ENCODE peak calls at places on chromosomes 4 and X, in five cellular contexts. X is upper lobe of right lung, W is AG09319, V is BJ, U is sigmoid colon. Z is an unnamed sample.

GRCh38 chr4:102299708-102300107 is 45.6 kb downstream of the SLC39A8 start:
- DNase-seq in X (no peak), W (peak), V (peak), U (no peak), Z (peak)

GRCh38 chr4:144547678-144548298 is 98.2 kb upstream of the HHIP start:
- DNase-seq in X (no peak), W (no peak), V (no peak), U (no peak), Z (no peak)

GRCh38 chrX:1542994-1543725 is 6.2 kb upstream of the P2RY8 start:
- DNase-seq in X (no peak), W (no peak), V (no peak), U (no peak), Z (no peak)

GRCh38 chrX:1894656-1895055 is 279.8 kb downstream of the ASMT start:
- DNase-seq in X (no peak), W (no peak), V (no peak), U (no peak), Z (no peak)

GRCh38 chr4:168569909-168570276 is 73.0 kb downstream of the PALLD start:
- DNase-seq in X (no peak), W (no peak), V (no peak), U (no peak), Z (no peak)

GRCh38 chr4:163681208-163681821 is 186.8 kb downstream of the TMA16 start:
- DNase-seq in X (no peak), W (no peak), V (no peak), U (no peak), Z (peak)

GRCh38 chrX:16585486-16586370 is 64.2 kb upstream of the S100G start:
- DNase-seq in X (no peak), W (no peak), V (no peak), U (no peak), Z (no peak)

GRCh38 chr4:137378393-137379290 is 153.7 kb downstream of the PCDH18 start:
- DNase-seq in X (no peak), W (no peak), V (no peak), U (no peak), Z (no peak)

GRCh38 chrX:70434352-70434866 is 10.2 kb upstream of the DLG3 start:
- DNase-seq in X (peak), W (peak), V (peak), U (peak), Z (peak)

GRCh38 chr4:99087887-99088484 is 602 bp downstream of the ADH5 start:
- DNase-seq in X (peak), W (peak), V (peak), U (peak), Z (peak)

GRCh38 chrX:20418379-20418778 is 151.7 kb upstream of the RPS6KA3 start:
- DNase-seq in X (no peak), W (no peak), V (no peak), U (no peak), Z (no peak)

GRCh38 chrX:133661962-133662839 is 246.9 kb upstream of the GPC4 start:
- DNase-seq in X (no peak), W (peak), V (no peak), U (no peak), Z (no peak)

GRCh38 chr4:158818595-158818994 is 49.8 kb downstream of the FNIP2 start:
- DNase-seq in X (no peak), W (no peak), V (no peak), U (no peak), Z (no peak)

GRCh38 chr4:911871-912490 is 20.1 kb downstream of the GAK start:
- DNase-seq in X (peak), W (no peak), V (no peak), U (peak), Z (no peak)

GRCh38 chr4:101171747-101172146 is 175.6 kb downstream of the PPP3CA start:
- DNase-seq in X (no peak), W (no peak), V (no peak), U (no peak), Z (no peak)

GRCh38 chrX:8179653-8180052 is 8.6 kb upstream of the VCX2 start:
- DNase-seq in X (no peak), W (no peak), V (no peak), U (no peak), Z (peak)

GRCh38 chr4:140579278-140579677 is 10.5 kb upstream of the UCP1 start:
- DNase-seq in X (no peak), W (no peak), V (no peak), U (no peak), Z (no peak)

GRCh38 chr4:122978789-122979188 is 56.4 kb upstream of the NUDT6 start:
- DNase-seq in X (no peak), W (no peak), V (no peak), U (no peak), Z (no peak)

GRCh38 chr4:156820931-156821330 is 150.7 kb downstream of the PDGFC start:
- DNase-seq in X (no peak), W (no peak), V (no peak), U (no peak), Z (peak)

GRCh38 chr4:6417516-6417915 is 54.9 kb downstream of the PPP2R2C start:
- DNase-seq in X (peak), W (no peak), V (no peak), U (no peak), Z (no peak)

GRCh38 chr4:100986360-100986868 is 360.9 kb downstream of the PPP3CA start:
- DNase-seq in X (no peak), W (no peak), V (no peak), U (no peak), Z (peak)

GRCh38 chrX:33434256-33435092 is 223.1 kb upstream of the DMD start:
- DNase-seq in X (no peak), W (peak), V (no peak), U (peak), Z (peak)

GRCh38 chrX:140949231-140949630 is 53.2 kb upstream of the SPANXB1 start:
- DNase-seq in X (no peak), W (no peak), V (no peak), U (no peak), Z (no peak)

GRCh38 chr4:150906987-150907633 is 108.0 kb downstream of the LRBA start:
- DNase-seq in X (no peak), W (no peak), V (no peak), U (no peak), Z (no peak)

GRCh38 chrX:101659601-101660063 is at the start of gene ARMCX2:
- DNase-seq in X (peak), W (peak), V (no peak), U (peak), Z (peak)

GRCh38 chrX:8090906-8091305 is 80.2 kb downstream of the VCX2 start:
- DNase-seq in X (no peak), W (no peak), V (no peak), U (no peak), Z (no peak)

GRCh38 chr4:38180456-38180855 is 220.3 kb downstream of the PTTG2 start:
- DNase-seq in X (no peak), W (no peak), V (no peak), U (no peak), Z (no peak)

GRCh38 chr4:168618577-168619265 is 121.9 kb downstream of the PALLD start:
- DNase-seq in X (no peak), W (no peak), V (no peak), U (no peak), Z (no peak)

GRCh38 chr4:76166480-76166879 is 18.3 kb upstream of the NUP54 start:
- DNase-seq in X (no peak), W (no peak), V (no peak), U (no peak), Z (no peak)

GRCh38 chr4:181957088-181957487 is 286.1 kb upstream of the TENM3 start:
- DNase-seq in X (no peak), W (peak), V (peak), U (no peak), Z (peak)

GRCh38 chr4:142045996-142046395 is 409.6 kb downstream of the IL15 start:
- DNase-seq in X (no peak), W (no peak), V (no peak), U (no peak), Z (no peak)

GRCh38 chr4:26476545-26476944 is 13.7 kb downstream of the CCKAR start:
- DNase-seq in X (no peak), W (no peak), V (no peak), U (no peak), Z (no peak)

GRCh38 chrX:137353404-137353803 is 212.5 kb upstream of the ZIC3 start:
- DNase-seq in X (no peak), W (no peak), V (no peak), U (no peak), Z (no peak)

GRCh38 chr4:143986173-143986572 is 33.0 kb downstream of the GYPB start:
- DNase-seq in X (no peak), W (no peak), V (no peak), U (no peak), Z (no peak)

GRCh38 chr4:189912170-189912569 is 28.5 kb upstream of the FRG1 start:
- DNase-seq in X (no peak), W (no peak), V (no peak), U (no peak), Z (no peak)

GRCh38 chr4:186149872-186150271 is 41.5 kb upstream of the CYP4V2 start:
- DNase-seq in X (no peak), W (no peak), V (no peak), U (peak), Z (peak)

GRCh38 chr4:144583658-144584057 is 62.3 kb upstream of the HHIP start:
- DNase-seq in X (no peak), W (no peak), V (no peak), U (no peak), Z (peak)

GRCh38 chr4:81589191-81589720 is 117.5 kb upstream of the RASGEF1B start:
- DNase-seq in X (no peak), W (no peak), V (no peak), U (no peak), Z (no peak)

GRCh38 chr4:169238445-169238844 is 32.3 kb downstream of the SH3RF1 start:
- DNase-seq in X (no peak), W (no peak), V (no peak), U (no peak), Z (peak)

GRCh38 chr4:60683953-60684352 is 516.2 kb upstream of the ADGRL3 start:
- DNase-seq in X (no peak), W (no peak), V (peak), U (no peak), Z (peak)

GRCh38 chr4:89298788-89299152 is 8.8 kb downstream of the GPRIN3 start:
- DNase-seq in X (no peak), W (no peak), V (no peak), U (no peak), Z (peak)
- TF ChIP-seq CTCF in X (peak), W (no peak), V (no peak), U (no peak), Z (peak)

DNA sequence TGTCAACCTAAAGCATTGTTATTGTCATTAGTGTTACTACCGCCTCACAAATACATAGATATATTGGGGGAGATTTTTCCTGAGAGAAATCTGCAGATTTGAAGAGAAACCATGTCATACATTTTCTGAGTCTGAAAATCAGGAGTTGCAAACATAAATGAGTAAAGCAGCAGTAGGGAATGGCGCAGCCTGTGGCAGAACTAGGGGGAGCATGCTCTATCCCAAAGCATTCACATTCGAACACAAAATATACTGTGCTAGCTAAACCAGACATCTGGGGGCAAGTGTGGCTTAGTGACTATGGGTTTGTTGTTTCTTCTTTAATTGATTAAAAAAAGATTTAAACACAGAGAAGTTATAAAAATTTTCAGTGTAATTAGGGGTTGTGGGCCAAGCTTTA is 83.2 kb downstream of the CPE start:
- DNase-seq in X (no peak), W (no peak), V (no peak), U (no peak), Z (no peak)
- TF ChIP-seq CTCF in X (no peak), W (no peak), V (no peak), U (no peak), Z (no peak)

DNA sequence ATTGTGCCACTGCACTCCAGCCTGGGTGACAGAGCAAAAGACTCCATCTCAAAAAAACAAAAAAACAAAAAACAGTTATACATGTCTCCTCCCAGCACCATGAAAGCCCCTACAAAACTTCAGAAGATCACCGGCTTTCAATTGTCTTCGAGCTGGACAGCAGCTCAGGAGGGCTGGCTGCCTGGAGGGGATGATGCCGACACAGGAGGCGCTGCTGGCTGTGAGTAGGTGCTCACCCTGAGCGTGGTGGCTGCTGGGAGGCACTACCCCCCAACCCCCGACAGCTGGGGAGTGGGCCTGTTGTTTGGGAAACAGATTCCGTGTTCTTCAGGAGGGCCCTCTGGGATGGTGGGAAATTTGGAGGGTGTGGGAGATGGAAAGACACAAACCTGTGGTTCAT is 6.9 kb upstream of the ELF4 start:
- DNase-seq in X (no peak), W (no peak), V (no peak), U (no peak), Z (no peak)
- TF ChIP-seq CTCF in X (no peak), W (no peak), V (no peak), U (no peak), Z (no peak)

DNA sequence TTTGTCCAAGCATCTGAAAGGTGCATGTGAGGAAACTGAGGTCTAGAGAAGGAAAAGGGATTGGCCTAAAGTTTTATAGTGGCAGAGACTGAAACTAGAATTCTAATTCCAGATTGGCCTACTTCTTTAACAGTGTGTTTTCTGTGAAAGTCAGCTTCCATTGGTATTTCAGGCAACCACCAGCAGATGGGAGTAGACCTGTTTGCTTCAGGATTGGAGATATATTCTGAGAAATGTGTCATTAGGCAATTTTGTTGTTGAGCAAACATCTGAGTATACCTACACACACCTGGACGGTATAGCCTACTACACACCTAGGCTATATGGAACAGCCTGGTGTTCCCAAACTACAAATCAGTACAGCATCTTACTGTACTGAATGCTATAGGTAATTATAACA is 207.3 kb upstream of the RADX start:
- DNase-seq in X (no peak), W (no peak), V (no peak), U (no peak), Z (no peak)
- TF ChIP-seq CTCF in X (no peak), W (no peak), V (no peak), U (no peak), Z (no peak)

GRCh38 chr4:7650606-7651400 is 216.1 kb upstream of the PSAPL1 start:
- DNase-seq in X (peak), W (no peak), V (no peak), U (peak), Z (no peak)
- TF ChIP-seq CTCF in X (no peak), W (no peak), V (no peak), U (no peak), Z (no peak)

DNA sequence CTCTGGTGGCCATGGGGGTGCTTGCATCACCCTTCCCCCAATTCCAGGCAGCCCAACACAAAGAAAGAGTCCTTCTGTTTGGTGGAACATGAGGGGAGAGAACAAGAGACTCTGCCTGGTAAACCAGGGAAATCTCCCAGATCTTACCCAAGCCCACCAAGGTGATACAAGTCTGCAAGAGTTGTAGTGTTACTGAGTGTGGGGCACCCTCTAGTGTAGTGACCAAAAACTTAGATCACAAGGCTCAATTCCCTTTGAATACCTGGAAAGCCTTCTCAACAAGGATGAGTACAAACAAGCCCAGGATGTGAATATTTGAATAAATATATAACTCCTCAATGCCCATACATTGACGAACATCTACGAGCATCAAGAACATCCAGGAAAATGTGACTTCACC is 64.7 kb downstream of the IL13RA2 start:
- DNase-seq in X (no peak), W (no peak), V (no peak), U (no peak), Z (no peak)
- TF ChIP-seq CTCF in X (no peak), W (no peak), V (no peak), U (no peak), Z (no peak)

GRCh38 chrX:149903889-149904748 is 23.1 kb downstream of the MAGEA8 start:
- DNase-seq in X (no peak), W (no peak), V (no peak), U (no peak), Z (peak)
- TF ChIP-seq CTCF in X (no peak), W (peak), V (peak), U (no peak), Z (peak)

GRCh38 chr4:148575577-148575976 is 133.4 kb upstream of the NR3C2 start:
- DNase-seq in X (no peak), W (no peak), V (no peak), U (no peak), Z (no peak)
- TF ChIP-seq CTCF in X (no peak), W (no peak), V (no peak), U (no peak), Z (no peak)

GRCh38 chr4:10077492-10078335 is 38.9 kb downstream of the WDR1 start:
- DNase-seq in X (peak), W (no peak), V (no peak), U (peak), Z (peak)
- TF ChIP-seq CTCF in X (no peak), W (no peak), V (no peak), U (no peak), Z (no peak)

GRCh38 chr4:3721627-3722026 is 44.6 kb upstream of the ADRA2C start:
- DNase-seq in X (no peak), W (no peak), V (no peak), U (no peak), Z (no peak)
- TF ChIP-seq CTCF in X (no peak), W (no peak), V (no peak), U (no peak), Z (no peak)

Z was measured in cardiac fibroblast.